ENCODE peak calls at places on chromosome 13, in four cellular contexts. One of them, this sample, is unnamed.

GRCh38 chr13:40375522-40376171 is 290.8 kb downstream of the FOXO1 start:
- ATAC-seq in left lung: peak
- ATAC-seq in GM12878: no peak
- ATAC-seq in activated CD4-positive, CD25-positive, alpha-beta regulatory T cell treated with anti-CD3 and anti-CD28 coated beads, Interleukin-2, amount 50 U/mL, for 24 hours: no peak
- ATAC-seq in this sample: peak

GRCh38 chr13:74026753-74027152 is 107.5 kb downstream of the KLF12 start:
- ATAC-seq in left lung: no peak
- ATAC-seq in GM12878: peak
- ATAC-seq in activated CD4-positive, CD25-positive, alpha-beta regulatory T cell treated with anti-CD3 and anti-CD28 coated beads, Interleukin-2, amount 50 U/mL, for 24 hours: peak
- ATAC-seq in this sample: no peak

GRCh38 chr13:38783992-38784875 is 97.4 kb downstream of the FREM2 start:
- ATAC-seq in left lung: peak
- ATAC-seq in GM12878: no peak
- ATAC-seq in activated CD4-positive, CD25-positive, alpha-beta regulatory T cell treated with anti-CD3 and anti-CD28 coated beads, Interleukin-2, amount 50 U/mL, for 24 hours: no peak
- ATAC-seq in this sample: no peak

GRCh38 chr13:83024955-83025594 is 857.2 kb downstream of the SLITRK1 start:
- ATAC-seq in left lung: no peak
- ATAC-seq in GM12878: no peak
- ATAC-seq in activated CD4-positive, CD25-positive, alpha-beta regulatory T cell treated with anti-CD3 and anti-CD28 coated beads, Interleukin-2, amount 50 U/mL, for 24 hours: no peak
- ATAC-seq in this sample: no peak

GRCh38 chr13:45696610-45697226 is 5.4 kb upstream of the CBY2 start:
- ATAC-seq in left lung: peak
- ATAC-seq in GM12878: peak
- ATAC-seq in activated CD4-positive, CD25-positive, alpha-beta regulatory T cell treated with anti-CD3 and anti-CD28 coated beads, Interleukin-2, amount 50 U/mL, for 24 hours: peak
- ATAC-seq in this sample: no peak

GRCh38 chr13:76711515-76712182 is 174.6 kb downstream of the KCTD12 start:
- ATAC-seq in left lung: peak
- ATAC-seq in GM12878: no peak
- ATAC-seq in activated CD4-positive, CD25-positive, alpha-beta regulatory T cell treated with anti-CD3 and anti-CD28 coated beads, Interleukin-2, amount 50 U/mL, for 24 hours: no peak
- ATAC-seq in this sample: peak

GRCh38 chr13:91467236-91467635 is 68.8 kb downstream of the GPC5 start:
- ATAC-seq in left lung: no peak
- ATAC-seq in GM12878: no peak
- ATAC-seq in activated CD4-positive, CD25-positive, alpha-beta regulatory T cell treated with anti-CD3 and anti-CD28 coated beads, Interleukin-2, amount 50 U/mL, for 24 hours: no peak
- ATAC-seq in this sample: no peak

GRCh38 chr13:93505104-93505952 is 278.7 kb downstream of the GPC6 start:
- ATAC-seq in left lung: no peak
- ATAC-seq in GM12878: no peak
- ATAC-seq in activated CD4-positive, CD25-positive, alpha-beta regulatory T cell treated with anti-CD3 and anti-CD28 coated beads, Interleukin-2, amount 50 U/mL, for 24 hours: no peak
- ATAC-seq in this sample: no peak

GRCh38 chr13:111526922-111527321 is 206.5 kb downstream of the TEX29 start:
- ATAC-seq in left lung: no peak
- ATAC-seq in GM12878: no peak
- ATAC-seq in activated CD4-positive, CD25-positive, alpha-beta regulatory T cell treated with anti-CD3 and anti-CD28 coated beads, Interleukin-2, amount 50 U/mL, for 24 hours: no peak
- ATAC-seq in this sample: no peak

GRCh38 chr13:69566104-69566716 is 541.4 kb upstream of the ATXN8OS start:
- ATAC-seq in left lung: no peak
- ATAC-seq in GM12878: peak
- ATAC-seq in activated CD4-positive, CD25-positive, alpha-beta regulatory T cell treated with anti-CD3 and anti-CD28 coated beads, Interleukin-2, amount 50 U/mL, for 24 hours: no peak
- ATAC-seq in this sample: no peak

GRCh38 chr13:113811081-113811928 is 52.3 kb downstream of the TMEM255B start:
- ATAC-seq in left lung: no peak
- ATAC-seq in GM12878: no peak
- ATAC-seq in activated CD4-positive, CD25-positive, alpha-beta regulatory T cell treated with anti-CD3 and anti-CD28 coated beads, Interleukin-2, amount 50 U/mL, for 24 hours: no peak
- ATAC-seq in this sample: no peak

GRCh38 chr13:97889803-97890202 is 63.7 kb upstream of the IPO5 start:
- ATAC-seq in left lung: no peak
- ATAC-seq in GM12878: no peak
- ATAC-seq in activated CD4-positive, CD25-positive, alpha-beta regulatory T cell treated with anti-CD3 and anti-CD28 coated beads, Interleukin-2, amount 50 U/mL, for 24 hours: no peak
- ATAC-seq in this sample: no peak

GRCh38 chr13:41402695-41403511 is 54.4 kb upstream of the RGCC start:
- ATAC-seq in left lung: peak
- ATAC-seq in GM12878: peak
- ATAC-seq in activated CD4-positive, CD25-positive, alpha-beta regulatory T cell treated with anti-CD3 and anti-CD28 coated beads, Interleukin-2, amount 50 U/mL, for 24 hours: peak
- ATAC-seq in this sample: no peak

GRCh38 chr13:31044658-31045620 is 112.5 kb downstream of the TEX26 start:
- ATAC-seq in left lung: peak
- ATAC-seq in GM12878: peak
- ATAC-seq in activated CD4-positive, CD25-positive, alpha-beta regulatory T cell treated with anti-CD3 and anti-CD28 coated beads, Interleukin-2, amount 50 U/mL, for 24 hours: peak
- ATAC-seq in this sample: no peak

GRCh38 chr13:100341327-100341726 is 247.3 kb downstream of the GGACT start:
- ATAC-seq in left lung: no peak
- ATAC-seq in GM12878: no peak
- ATAC-seq in activated CD4-positive, CD25-positive, alpha-beta regulatory T cell treated with anti-CD3 and anti-CD28 coated beads, Interleukin-2, amount 50 U/mL, for 24 hours: no peak
- ATAC-seq in this sample: no peak

GRCh38 chr13:68490594-68490993 is 1260.5 kb upstream of the PCDH9 start:
- ATAC-seq in left lung: no peak
- ATAC-seq in GM12878: no peak
- ATAC-seq in activated CD4-positive, CD25-positive, alpha-beta regulatory T cell treated with anti-CD3 and anti-CD28 coated beads, Interleukin-2, amount 50 U/mL, for 24 hours: no peak
- ATAC-seq in this sample: no peak

GRCh38 chr13:97308735-97309429 is 86.7 kb downstream of the MBNL2 start:
- ATAC-seq in left lung: no peak
- ATAC-seq in GM12878: no peak
- ATAC-seq in activated CD4-positive, CD25-positive, alpha-beta regulatory T cell treated with anti-CD3 and anti-CD28 coated beads, Interleukin-2, amount 50 U/mL, for 24 hours: no peak
- ATAC-seq in this sample: no peak

GRCh38 chr13:68145852-68146251 is 915.7 kb upstream of the PCDH9 start:
- ATAC-seq in left lung: no peak
- ATAC-seq in GM12878: no peak
- ATAC-seq in activated CD4-positive, CD25-positive, alpha-beta regulatory T cell treated with anti-CD3 and anti-CD28 coated beads, Interleukin-2, amount 50 U/mL, for 24 hours: no peak
- ATAC-seq in this sample: no peak

GRCh38 chr13:98523455-98524102 is 53.3 kb downstream of the STK24 start:
- ATAC-seq in left lung: no peak
- ATAC-seq in GM12878: peak
- ATAC-seq in activated CD4-positive, CD25-positive, alpha-beta regulatory T cell treated with anti-CD3 and anti-CD28 coated beads, Interleukin-2, amount 50 U/mL, for 24 hours: no peak
- ATAC-seq in this sample: no peak

GRCh38 chr13:42066542-42066941 is 18.1 kb downstream of the DGKH start:
- ATAC-seq in left lung: no peak
- ATAC-seq in GM12878: no peak
- ATAC-seq in activated CD4-positive, CD25-positive, alpha-beta regulatory T cell treated with anti-CD3 and anti-CD28 coated beads, Interleukin-2, amount 50 U/mL, for 24 hours: no peak
- ATAC-seq in this sample: no peak

GRCh38 chr13:20264271-20265018 is 32.3 kb upstream of the GJB6 start:
- ATAC-seq in left lung: no peak
- ATAC-seq in GM12878: peak
- ATAC-seq in activated CD4-positive, CD25-positive, alpha-beta regulatory T cell treated with anti-CD3 and anti-CD28 coated beads, Interleukin-2, amount 50 U/mL, for 24 hours: no peak
- ATAC-seq in this sample: no peak

GRCh38 chr13:110283661-110284516 is 23.1 kb downstream of the COL4A1 start:
- ATAC-seq in left lung: no peak
- ATAC-seq in GM12878: no peak
- ATAC-seq in activated CD4-positive, CD25-positive, alpha-beta regulatory T cell treated with anti-CD3 and anti-CD28 coated beads, Interleukin-2, amount 50 U/mL, for 24 hours: no peak
- ATAC-seq in this sample: no peak

GRCh38 chr13:112244061-112244460 is 132.1 kb upstream of the SPACA7 start:
- ATAC-seq in left lung: no peak
- ATAC-seq in GM12878: no peak
- ATAC-seq in activated CD4-positive, CD25-positive, alpha-beta regulatory T cell treated with anti-CD3 and anti-CD28 coated beads, Interleukin-2, amount 50 U/mL, for 24 hours: no peak
- ATAC-seq in this sample: no peak

GRCh38 chr13:73684286-73684685 is 449.9 kb downstream of the KLF12 start:
- ATAC-seq in left lung: no peak
- ATAC-seq in GM12878: no peak
- ATAC-seq in activated CD4-positive, CD25-positive, alpha-beta regulatory T cell treated with anti-CD3 and anti-CD28 coated beads, Interleukin-2, amount 50 U/mL, for 24 hours: no peak
- ATAC-seq in this sample: no peak

GRCh38 chr13:32045963-32046785 is 14.6 kb downstream of the FRY start:
- ATAC-seq in left lung: peak
- ATAC-seq in GM12878: peak
- ATAC-seq in activated CD4-positive, CD25-positive, alpha-beta regulatory T cell treated with anti-CD3 and anti-CD28 coated beads, Interleukin-2, amount 50 U/mL, for 24 hours: no peak
- ATAC-seq in this sample: peak